ENCODE peak calls at places on chromosome 4, in nine cellular contexts. A is mesendoderm, K is fibroblast of lung, F is astrocyte, Q is adipocyte, M is IMR-90, W is GM12878, R is GM23248, T is kidney. E is an unnamed sample.

GRCh38 chr4:149605601-149606378 is 209.9 kb downstream of the IQCM start:
- DNase-seq in T (no peak), R (peak), F (peak), M (peak), Q (peak), W (no peak), K (peak), A (peak), E (no peak)

GRCh38 chr4:11805837-11806236 is 377.1 kb upstream of the HS3ST1 start:
- DNase-seq in F (no peak), A (peak), K (peak), M (peak), R (peak), T (no peak), Q (peak), W (no peak), E (peak)

GRCh38 chr4:138243369-138243768 is 1.2 kb upstream of the SLC7A11 start:
- DNase-seq in W (no peak), T (no peak), M (no peak), R (no peak), K (peak), F (peak), Q (no peak), A (no peak), E (peak)

GRCh38 chr4:138647433-138647832 is 368.1 kb upstream of the NOCT start:
- DNase-seq in A (peak), F (no peak), K (no peak), W (no peak), T (no peak), R (no peak), Q (no peak), M (no peak), E (no peak)

GRCh38 chr4:94598758-94599157 is 147.0 kb downstream of the PDLIM5 start:
- DNase-seq in K (no peak), A (no peak), W (no peak), T (no peak), F (no peak), M (no peak), R (no peak), Q (no peak), E (no peak)

GRCh38 chr4:121096629-121097028 is 24.3 kb upstream of the NDNF start:
- DNase-seq in W (no peak), T (no peak), K (peak), M (peak), R (peak), F (peak), Q (peak), A (peak), E (peak)

GRCh38 chr4:94334519-94334918 is 8.1 kb downstream of the HPGDS start:
- DNase-seq in F (no peak), R (no peak), Q (no peak), K (no peak), A (no peak), M (no peak), W (no peak), T (no peak), E (no peak)

GRCh38 chr4:53654300-53654758 is 63.0 kb upstream of the LNX1 start:
- DNase-seq in T (no peak), R (peak), Q (peak), A (no peak), M (peak), W (peak), F (peak), K (peak), E (no peak)

GRCh38 chr4:89997171-89997704 is 102.6 kb downstream of the MMRN1 start:
- DNase-seq in R (no peak), Q (no peak), F (no peak), T (no peak), M (no peak), K (no peak), W (no peak), A (peak), E (no peak)

DNA sequence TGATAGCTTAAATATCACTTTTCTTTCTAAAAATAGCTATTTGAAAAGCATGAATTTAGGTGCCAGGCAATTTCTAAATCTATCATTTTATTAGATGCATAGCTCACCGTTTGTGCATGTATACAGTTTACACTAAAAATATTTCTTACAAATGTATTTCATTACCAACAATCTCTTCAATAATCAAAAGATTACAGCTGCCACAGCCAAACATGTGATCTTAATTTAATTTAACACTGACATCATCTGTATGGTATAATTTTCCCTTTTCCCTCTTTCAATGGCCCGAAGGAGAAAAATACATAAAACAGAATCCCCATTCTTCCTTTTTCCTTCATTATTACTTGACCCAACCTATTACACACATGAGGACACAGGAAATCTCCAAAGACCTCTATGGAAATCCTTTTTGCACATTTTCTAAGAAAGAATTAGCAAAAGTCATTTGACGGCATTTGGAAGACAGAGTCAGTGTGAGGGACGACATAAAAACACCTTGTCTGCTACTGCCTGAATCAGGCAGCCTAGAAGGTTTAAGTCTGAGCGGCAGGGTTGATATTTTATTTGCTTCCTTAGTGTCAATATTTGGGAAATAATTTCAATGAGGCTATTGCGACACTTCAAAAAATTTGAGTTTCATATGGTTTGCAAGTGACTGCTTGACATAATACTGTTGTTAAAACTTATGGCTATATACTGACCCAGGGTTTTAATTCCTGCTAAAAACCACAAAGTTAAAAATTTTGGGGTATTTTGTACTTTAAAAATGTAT is 111.2 kb downstream of the TTC29 start:
- DNase-seq in F (no peak), T (no peak), W (no peak), Q (peak), R (no peak), M (no peak), K (no peak), A (no peak), E (no peak)
- H3K9ac ChIP-seq in F (no peak), T (no peak), W (no peak), Q (no peak), R (no peak), M (no peak), K (no peak), A (no peak), E (no peak)

DNA sequence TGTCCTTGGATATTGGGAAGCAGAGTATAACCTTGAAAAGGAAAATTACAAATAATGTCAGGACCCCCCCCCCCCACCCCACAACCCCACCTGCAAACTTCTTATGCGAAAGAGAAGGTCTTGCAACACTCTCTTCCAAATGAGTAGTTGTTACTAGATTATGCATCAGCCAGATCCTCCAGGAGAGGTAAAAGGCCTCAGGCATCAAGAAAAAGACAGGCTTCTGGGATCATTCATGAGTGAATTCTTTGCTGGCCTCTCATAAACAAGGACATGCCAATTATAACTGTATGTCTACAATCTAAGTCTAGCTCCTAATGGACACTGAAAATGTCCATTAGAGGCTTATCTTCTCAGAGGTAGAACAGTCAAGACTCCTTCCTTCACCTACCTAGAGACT is 1443.3 kb downstream of the RAPGEF2 start:
- DNase-seq in Q (no peak), F (no peak), T (no peak), W (no peak), K (no peak), R (no peak), M (no peak), A (peak), E (no peak)
- H3K4me3 ChIP-seq in Q (no peak), F (no peak), T (no peak), W (no peak), K (no peak), R (no peak), M (no peak), A (no peak), E (no peak)

DNA sequence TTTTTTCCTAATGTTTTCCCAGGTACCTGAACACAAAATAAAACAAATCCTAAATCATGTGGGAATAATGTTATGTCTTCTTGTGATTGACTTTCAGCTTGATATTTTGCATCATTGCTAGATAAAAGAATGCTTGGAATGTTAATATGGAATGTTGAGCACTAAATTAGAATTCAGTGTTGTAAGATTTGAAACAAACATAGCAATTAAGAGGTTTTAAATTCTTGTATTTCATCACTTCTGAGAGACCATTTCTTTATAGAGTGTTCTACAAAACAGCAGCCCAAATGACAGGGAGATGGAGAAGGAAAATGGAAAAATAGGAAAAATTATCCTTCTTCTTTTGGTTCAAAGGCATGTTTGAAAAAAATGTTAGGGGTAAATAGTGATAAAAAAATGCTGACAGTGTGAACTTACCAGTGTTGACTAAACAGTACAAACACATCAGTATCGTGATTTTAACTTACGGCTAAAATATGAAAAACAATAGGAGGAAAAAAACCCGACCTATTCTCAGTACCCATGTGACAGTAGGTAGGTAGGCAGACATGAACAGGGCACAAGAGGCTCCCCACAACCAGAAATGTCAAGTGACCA is 102.6 kb upstream of the PDE5A start:
- DNase-seq in R (no peak), F (no peak), M (no peak), K (no peak), A (no peak), T (no peak), W (no peak), Q (peak), E (no peak)
- H3K9ac ChIP-seq in R (no peak), F (no peak), M (peak), K (no peak), A (no peak), T (no peak), W (no peak), Q (no peak), E (no peak)

DNA sequence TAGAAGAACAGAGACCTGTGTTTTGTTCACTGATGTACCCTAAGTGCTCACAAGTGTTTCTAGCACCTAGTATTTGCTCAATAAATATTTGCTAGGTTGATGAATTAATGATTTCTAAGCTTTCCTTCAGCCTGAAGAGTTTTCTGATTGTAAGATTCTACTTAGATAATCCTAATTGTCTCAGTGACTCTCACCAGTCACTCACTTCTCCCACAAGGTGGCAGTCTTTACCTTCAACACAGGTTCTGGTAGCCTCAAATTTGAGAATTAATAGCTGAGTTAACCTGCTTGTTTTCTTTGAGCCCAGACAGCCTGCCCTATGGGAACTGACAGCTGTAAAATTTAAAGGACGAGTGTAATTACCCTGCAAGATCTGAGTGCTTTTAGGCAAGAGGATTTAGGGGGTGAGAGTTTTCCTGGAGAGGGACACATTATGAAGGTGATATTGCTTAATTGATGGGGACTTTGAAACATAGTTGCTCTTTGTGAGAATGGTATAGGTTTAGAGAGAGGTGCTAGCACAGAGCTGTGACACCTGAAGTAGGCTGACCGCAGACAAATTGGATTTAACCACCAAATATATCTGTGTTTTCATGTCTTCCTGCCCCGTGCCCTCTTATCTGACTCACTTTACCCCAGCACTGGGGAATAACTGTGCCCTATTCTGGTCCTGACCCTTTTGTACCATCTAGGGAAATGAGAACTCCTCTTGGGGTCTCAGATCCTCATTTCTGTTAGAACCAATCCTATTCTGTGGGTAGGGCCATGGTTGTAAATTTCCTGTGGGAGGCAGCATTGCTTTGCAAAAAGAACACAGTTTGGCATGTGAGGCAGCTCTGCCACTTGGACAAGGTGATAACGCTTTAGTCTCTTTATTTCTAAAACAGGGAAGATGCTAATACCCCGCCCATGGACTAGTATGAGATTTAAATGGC is 27.7 kb downstream of the CD38 start:
- DNase-seq in T (no peak), W (peak), M (peak), K (peak), Q (peak), R (peak), A (peak), F (peak), E (peak)
- H3K4me3 ChIP-seq in T (no peak), W (no peak), M (no peak), K (no peak), Q (no peak), R (no peak), A (no peak), F (no peak), E (no peak)

DNA sequence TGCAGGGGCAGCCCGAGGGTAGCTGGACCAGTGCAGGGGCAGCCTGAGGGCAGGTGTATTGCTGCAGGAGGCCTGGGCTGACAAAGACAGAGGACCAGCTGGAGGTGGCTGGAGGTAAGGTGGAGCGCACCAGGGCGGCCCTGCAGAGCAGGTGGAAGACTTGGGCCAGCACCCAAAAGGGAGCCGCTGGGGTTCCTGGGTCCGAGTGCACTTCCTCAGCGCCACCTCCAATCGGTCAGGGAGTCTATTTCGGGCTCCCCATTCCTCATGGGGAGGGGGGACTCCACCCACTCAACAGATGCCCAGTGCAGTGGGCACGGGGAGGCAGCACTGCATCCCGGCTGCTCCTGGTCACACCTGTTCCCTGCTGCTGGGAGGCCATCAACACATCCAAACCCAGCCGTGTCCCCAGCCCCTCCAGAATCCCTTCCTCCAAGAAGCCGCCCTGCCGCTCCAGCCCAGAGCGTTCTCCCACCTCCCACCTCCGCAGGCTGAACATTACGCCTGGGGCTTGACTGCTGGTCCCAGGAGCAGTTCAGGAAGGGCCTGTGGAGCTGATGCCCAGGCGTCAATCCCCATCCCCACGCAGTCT is 1.5 kb downstream of the LRPAP1 start:
- DNase-seq in W (no peak), F (no peak), T (peak), R (no peak), Q (no peak), K (no peak), M (no peak), A (peak), E (no peak)
- H3K9ac ChIP-seq in W (no peak), F (peak), T (no peak), R (peak), Q (peak), K (no peak), M (no peak), A (no peak), E (peak)

DNA sequence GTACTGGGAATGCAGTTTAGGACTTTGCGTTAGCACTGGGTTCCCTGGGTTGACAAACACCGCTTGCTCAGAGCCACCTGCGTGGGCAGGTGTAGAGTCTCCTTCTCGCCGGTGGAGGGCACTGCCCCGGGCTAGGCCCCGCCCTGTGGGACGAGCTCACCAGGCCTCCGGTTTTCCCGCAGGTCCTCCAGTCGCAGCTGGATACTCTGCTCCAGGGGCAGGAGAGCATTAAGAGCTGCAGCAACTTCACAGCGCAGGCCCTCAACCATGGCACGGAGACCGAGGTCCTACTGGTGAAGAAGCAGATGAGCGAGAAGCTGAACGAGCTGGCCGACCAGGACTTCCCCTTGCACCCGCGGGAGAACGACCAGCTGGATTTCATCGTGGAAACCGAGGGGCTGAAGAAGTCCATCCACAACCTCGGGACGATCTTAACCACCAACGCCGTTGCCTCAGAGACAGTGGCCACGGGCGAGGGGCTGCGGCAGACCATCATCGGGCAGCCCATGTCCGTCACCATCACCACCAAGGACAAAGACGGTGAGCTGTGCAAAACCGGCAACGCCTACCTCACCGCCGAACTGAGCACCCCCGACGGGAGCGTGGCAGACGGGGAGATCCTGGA is 49.2 kb upstream of the MND1 start:
- DNase-seq in A (no peak), K (no peak), Q (no peak), R (no peak), W (no peak), M (no peak), T (peak), F (no peak), E (no peak)
- H3K4me3 ChIP-seq in A (no peak), K (no peak), Q (no peak), R (no peak), W (no peak), M (no peak), T (no peak), F (no peak), E (no peak)